ENCODE peak calls at places on chromosomes 13 and 19, in ten cellular contexts. O is stimulated activated CD4-positive, alpha-beta T cell treated with anti-CD3 and anti-CD28 coated beads, Interleukin-1b, Interleukin-23, amount 100 ng/mL, for 1 hour; X is right atrium auricular region; C is nucleus accumbens; W is cerebellum; Y is COR-L47; P is NCI-H1092 treated with DMSO at 0.1 percent for 48 hours; K is cardiac fibroblast; M is HFF-Myc; D is PC-3. L is an unnamed sample.

GRCh38 chr13:73069206-73069815 is 10.5 kb downstream of the KLF5 start:
- DNase-seq in O (no peak), X (no peak), C (no peak), W (no peak), Y (no peak), P (no peak), K (peak), M (no peak), D (peak), L (no peak)

GRCh38 chr19:18782559-18783225 is 8.4 kb downstream of the COMP start:
- DNase-seq in O (no peak), X (no peak), C (no peak), W (no peak), Y (no peak), P (no peak), K (no peak), M (no peak), D (no peak), L (no peak)

GRCh38 chr13:30884543-30884942 is 21.5 kb upstream of the MEDAG start:
- DNase-seq in O (no peak), X (no peak), C (no peak), W (no peak), Y (peak), P (no peak), K (no peak), M (no peak), D (no peak), L (no peak)

GRCh38 chr19:19538077-19538764 is at the start of gene CILP2:
- DNase-seq in O (no peak), X (no peak), C (no peak), W (no peak), Y (no peak), P (no peak), K (no peak), M (no peak), D (peak), L (no peak)

GRCh38 chr13:112734696-112735547 is 45.1 kb downstream of the ATP11A start:
- DNase-seq in O (no peak), X (no peak), C (no peak), W (no peak), Y (no peak), P (no peak), K (no peak), M (peak), D (no peak), L (no peak)

GRCh38 chr19:13229246-13229645 is 79.0 kb downstream of the IER2 start:
- DNase-seq in O (no peak), X (no peak), C (no peak), W (no peak), Y (no peak), P (no peak), K (no peak), M (no peak), D (no peak), L (no peak)

GRCh38 chr13:108200781-108201398 is 14.4 kb downstream of the LIG4 start:
- DNase-seq in O (no peak), X (no peak), C (no peak), W (no peak), Y (no peak), P (no peak), K (peak), M (no peak), D (peak), L (no peak)

GRCh38 chr13:61706899-61707298 is 291.2 kb upstream of the PCDH20 start:
- DNase-seq in O (no peak), X (no peak), C (no peak), W (no peak), Y (no peak), P (no peak), K (no peak), M (no peak), D (no peak), L (no peak)

GRCh38 chr19:40604647-40605200 is 3.6 kb downstream of the LTBP4 start:
- DNase-seq in O (no peak), X (no peak), C (no peak), W (no peak), Y (no peak), P (no peak), K (no peak), M (no peak), D (peak), L (no peak)

GRCh38 chr19:49807888-49808675 is 5.0 kb downstream of the FUZ start:
- DNase-seq in O (no peak), X (no peak), C (no peak), W (no peak), Y (no peak), P (no peak), K (no peak), M (no peak), D (no peak), L (no peak)

GRCh38 chr19:43474986-43475705 is 9.7 kb upstream of the LYPD3 start:
- DNase-seq in O (peak), X (peak), C (peak), W (peak), Y (peak), P (peak), K (peak), M (peak), D (peak), L (peak)

GRCh38 chr19:35557539-35558399 is 5.7 kb downstream of the ATP4A start:
- DNase-seq in O (peak), X (no peak), C (no peak), W (peak), Y (no peak), P (peak), K (peak), M (no peak), D (no peak), L (no peak)

GRCh38 chr13:37127706-37128241 is 22.3 kb upstream of the CSNK1A1L start:
- DNase-seq in O (no peak), X (peak), C (no peak), W (no peak), Y (no peak), P (no peak), K (peak), M (peak), D (peak), L (no peak)

GRCh38 chr13:34124912-34125311 is 307.0 kb downstream of the RFC3 start:
- DNase-seq in O (no peak), X (no peak), C (no peak), W (no peak), Y (peak), P (peak), K (no peak), M (no peak), D (peak), L (no peak)

GRCh38 chr13:46342538-46342937 is 44.5 kb downstream of the RUBCNL start:
- DNase-seq in O (no peak), X (no peak), C (no peak), W (no peak), Y (no peak), P (no peak), K (no peak), M (no peak), D (no peak), L (no peak)

GRCh38 chr13:53054569-53054968 is 26.0 kb downstream of the OLFM4 start:
- DNase-seq in O (no peak), X (no peak), C (no peak), W (no peak), Y (no peak), P (no peak), K (no peak), M (no peak), D (no peak), L (no peak)

GRCh38 chr19:4695224-4695731 is 25.1 kb upstream of the MYDGF start:
- DNase-seq in O (no peak), X (no peak), C (no peak), W (peak), Y (no peak), P (no peak), K (no peak), M (no peak), D (no peak), L (no peak)

GRCh38 chr19:21434967-21435544 is 38.1 kb downstream of the ZNF493 start:
- DNase-seq in O (no peak), X (no peak), C (no peak), W (no peak), Y (no peak), P (peak), K (no peak), M (no peak), D (no peak), L (no peak)

GRCh38 chr19:34017024-34017423 is 155.3 kb upstream of the LSM14A start:
- DNase-seq in O (no peak), X (no peak), C (no peak), W (no peak), Y (no peak), P (no peak), K (no peak), M (no peak), D (peak), L (no peak)

GRCh38 chr13:35855531-35856019 is 275.6 kb downstream of the DCLK1 start:
- DNase-seq in O (no peak), X (no peak), C (peak), W (peak), Y (peak), P (no peak), K (no peak), M (no peak), D (peak), L (no peak)

GRCh38 chr13:107883561-107884175 is 331.7 kb downstream of the LIG4 start:
- DNase-seq in O (no peak), X (no peak), C (no peak), W (no peak), Y (no peak), P (no peak), K (peak), M (no peak), D (peak), L (no peak)

GRCh38 chr13:51795419-51795818 is 8.5 kb downstream of the DHRS12 start:
- DNase-seq in O (no peak), X (no peak), C (no peak), W (no peak), Y (no peak), P (no peak), K (no peak), M (no peak), D (no peak), L (no peak)

GRCh38 chr19:38850231-38850975 is 617 bp upstream of the HNRNPL start:
- DNase-seq in O (peak), X (peak), C (peak), W (peak), Y (peak), P (peak), K (peak), M (peak), D (peak), L (peak)

GRCh38 chr19:29873024-29873800 is 61.4 kb downstream of the CCNE1 start:
- DNase-seq in O (peak), X (no peak), C (peak), W (peak), Y (no peak), P (peak), K (peak), M (no peak), D (peak), L (no peak)

GRCh38 chr19:54188224-54188871 is 1.0 kb downstream of the MBOAT7 start:
- DNase-seq in O (peak), X (no peak), C (no peak), W (no peak), Y (no peak), P (no peak), K (peak), M (no peak), D (peak), L (no peak)

GRCh38 chr19:1577090-1577928 is 9.2 kb upstream of the MEX3D start:
- DNase-seq in O (no peak), X (no peak), C (no peak), W (no peak), Y (no peak), P (peak), K (no peak), M (no peak), D (no peak), L (no peak)

L was measured in Panc1.